ENCODE peak calls at places on chromosomes 7 and 10, in seven cellular contexts. P is GM23248; H is gastrocnemius medialis; G is CD4-positive, CD25-positive, alpha-beta regulatory T cell; E is CD8-positive, alpha-beta memory T cell; R is tibial nerve; V is heart right ventricle. S is an unnamed sample.

GRCh38 chr7:80640841-80641240 is 2.4 kb downstream of the CD36 start:
- DNase-seq in R (no peak), H (no peak), P (peak; percentile 82), V (no peak), E (no peak), G (no peak), S (peak; percentile 15)

GRCh38 chr7:96973986-96974385 is 31.4 kb upstream of the DLX6 start:
- DNase-seq in R (no peak), G (no peak), P (peak; percentile 54), V (no peak), H (no peak), E (no peak), S (peak; percentile 72)

GRCh38 chr10:4686644-4686996 is 139.4 kb upstream of the AKR1E2 start:
- DNase-seq in R (no peak), P (peak; percentile 92), H (no peak), E (no peak), V (no peak), G (no peak), S (no peak)

GRCh38 chr10:91579351-91579985 is 53.4 kb downstream of the PPP1R3C start:
- DNase-seq in G (no peak), V (no peak), H (no peak), P (peak; percentile 87), E (no peak), R (no peak), S (peak; percentile 59)

GRCh38 chr10:30704016-30704600 is 74.6 kb upstream of the LYZL2 start:
- DNase-seq in P (no peak), E (no peak), G (no peak), H (no peak), R (no peak), V (no peak), S (no peak)

GRCh38 chr10:79059859-79060379 is 8.8 kb upstream of the ZMIZ1 start:
- DNase-seq in R (no peak), G (no peak), P (no peak), E (no peak), H (no peak), V (no peak), S (no peak)

GRCh38 chr10:51501396-51501795 is 198.0 kb downstream of the CSTF2T start:
- DNase-seq in V (no peak), E (no peak), P (peak; percentile 63), R (no peak), H (no peak), G (no peak), S (peak; percentile 66)

GRCh38 chr10:7085147-7085912 is 325.5 kb downstream of the SFMBT2 start:
- DNase-seq in E (no peak), R (no peak), P (peak; percentile 4), V (no peak), H (no peak), G (no peak), S (no peak)

GRCh38 chr10:114223066-114223465 is 16.0 kb upstream of the VWA2 start:
- DNase-seq in V (peak; percentile 43), E (no peak), H (peak; percentile 10), G (no peak), R (no peak), P (no peak), S (no peak)

GRCh38 chr7:121741896-121742295 is 131.1 kb upstream of the PTPRZ1 start:
- DNase-seq in G (no peak), E (no peak), V (no peak), R (no peak), H (no peak), P (no peak), S (no peak)

GRCh38 chr7:143988986-143989745 is 11.0 kb upstream of the OR6B1 start:
- DNase-seq in R (no peak), P (peak; percentile 61), E (no peak), G (no peak), V (no peak), H (no peak), S (peak; percentile 29)

GRCh38 chr7:11231190-11231589 is 257.5 kb downstream of the PHF14 start:
- DNase-seq in H (no peak), G (no peak), E (no peak), V (no peak), R (no peak), P (no peak), S (no peak)

GRCh38 chr10:118251791-118252190 is 90.3 kb downstream of the FAM204A start:
- DNase-seq in R (no peak), E (no peak), P (peak; percentile 80), G (no peak), H (no peak), V (no peak), S (peak; percentile 56)

GRCh38 chr10:26242752-26243151 is 26.2 kb downstream of the GAD2 start:
- DNase-seq in E (no peak), V (no peak), P (no peak), G (no peak), H (no peak), R (no peak), S (no peak)

GRCh38 chr7:40199076-40199802 is 64.4 kb downstream of the SUGCT start:
- DNase-seq in R (no peak), G (no peak), H (no peak), E (no peak), V (no peak), P (peak; percentile 70), S (no peak)

GRCh38 chr10:132506711-132507466 is 30.7 kb upstream of the INPP5A start:
- DNase-seq in H (peak; percentile 82), V (no peak), P (peak; percentile 82), E (no peak), G (no peak), R (peak; percentile 77), S (peak; percentile 30)

GRCh38 chr10:1216576-1217236 is 160.5 kb downstream of the WDR37 start:
- DNase-seq in R (no peak), E (no peak), G (no peak), V (no peak), H (no peak), P (no peak), S (no peak)

GRCh38 chr10:3195706-3196105 is 23.1 kb upstream of the PITRM1 start:
- DNase-seq in P (no peak), E (no peak), G (no peak), V (no peak), H (no peak), R (no peak), S (no peak)

GRCh38 chr10:3196482-3196881 is 23.9 kb upstream of the PITRM1 start:
- DNase-seq in H (no peak), V (no peak), E (no peak), G (no peak), P (no peak), R (no peak), S (no peak)

GRCh38 chr10:3197354-3198003 is 24.9 kb upstream of the PITRM1 start:
- DNase-seq in E (peak; percentile 49), V (peak; percentile 83), H (peak; percentile 66), R (peak; percentile 71), P (peak; percentile 93), G (peak; percentile 25), S (peak; percentile 74)

GRCh38 chr10:3195286-3195685 is 22.7 kb upstream of the PITRM1 start:
- DNase-seq in E (no peak), H (no peak), V (no peak), P (no peak), R (no peak), G (no peak), S (no peak)

DNA sequence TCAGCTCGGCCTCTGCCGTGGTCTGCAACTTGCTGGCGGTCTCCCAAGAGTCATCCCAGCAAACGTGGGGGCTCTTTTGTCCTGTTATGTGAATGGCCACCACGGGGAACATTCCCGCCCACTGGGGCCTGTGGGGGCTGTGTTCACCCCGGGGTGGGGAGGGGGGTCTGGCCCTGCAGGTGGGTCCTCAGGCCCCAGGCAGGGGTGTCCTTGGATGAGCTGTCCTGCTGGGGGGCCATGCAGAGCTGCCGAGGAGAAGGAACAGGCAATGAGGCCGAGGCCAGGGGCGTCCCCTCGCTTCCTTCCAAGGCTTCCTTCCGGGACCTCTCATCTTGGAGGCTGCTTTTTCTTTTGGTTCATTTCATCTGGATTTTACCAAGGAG is 24.4 kb upstream of the PITRM1 start:
- DNase-seq in E (no peak), G (no peak), H (no peak), V (no peak), P (no peak), R (no peak), S (no peak)
- H3K27me3 ChIP-seq in E (peaks cover 16% of the 10 kb centered on the region), G (peaks cover 14% of the 10 kb centered on the region), H (no peaks in the 10 kb centered on the region), V (no peaks in the 10 kb centered on the region), P (peaks cover 9% of the 10 kb centered on the region), R (no peaks in the 10 kb centered on the region), S (no peaks in the 10 kb centered on the region)

GRCh38 chr7:41994746-41995110 is 242.3 kb downstream of the GLI3 start:
- DNase-seq in H (no peak), G (no peak), E (no peak), R (no peak), P (peak; percentile 57), V (no peak), S (no peak)

GRCh38 chr7:41995632-41996271 is 241.3 kb downstream of the GLI3 start:
- DNase-seq in G (no peak), H (no peak), P (no peak), V (no peak), R (no peak), E (no peak), S (no peak)

GRCh38 chr7:41998041-41998440 is 239.0 kb downstream of the GLI3 start:
- DNase-seq in G (no peak), V (no peak), R (no peak), E (no peak), P (no peak), H (no peak), S (no peak)

GRCh38 chr7:41997151-41997550 is 239.9 kb downstream of the GLI3 start:
- DNase-seq in E (no peak), G (no peak), H (no peak), P (peak; percentile 40), V (no peak), R (no peak), S (no peak)

DNA sequence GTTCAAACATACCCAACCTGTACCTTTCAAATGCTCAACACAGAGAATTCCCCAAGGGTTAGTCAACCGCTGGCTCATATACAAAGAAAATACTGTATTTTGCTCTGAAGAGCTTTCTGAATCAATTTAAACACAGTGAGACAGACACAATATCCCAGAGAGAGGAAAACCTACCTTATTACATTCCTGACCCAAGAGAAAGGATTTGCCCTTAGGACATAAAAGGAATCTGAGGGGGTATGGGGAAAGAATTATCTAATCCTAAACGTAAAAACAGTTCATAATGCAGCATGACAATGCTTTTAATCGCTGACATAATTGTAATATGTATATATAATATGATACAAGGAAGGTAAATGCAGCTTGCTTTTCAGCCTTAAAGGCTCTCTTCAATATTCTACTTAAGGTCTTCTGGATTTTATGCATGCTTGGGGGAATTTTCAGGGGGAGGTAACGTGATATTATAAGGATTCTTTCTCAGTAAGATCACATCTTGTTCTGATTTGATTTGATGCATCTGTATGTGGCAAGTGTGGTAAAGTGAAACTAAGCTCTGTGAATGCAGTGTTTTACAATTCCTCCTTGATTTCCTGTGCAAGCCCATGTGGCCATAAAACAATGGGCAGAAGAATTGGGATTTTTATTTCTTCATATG is 240.5 kb downstream of the GLI3 start:
- DNase-seq in E (no peak), V (no peak), H (no peak), G (no peak), P (peak; percentile 60), R (no peak), S (no peak)
- H3K4me3 ChIP-seq in E (no peak overlapping the region), V (no peak overlapping the region), H (no peak overlapping the region), G (no peak overlapping the region), P (peak overlapping the region; percentile 23), R (no peak overlapping the region), S (no peak overlapping the region)

GRCh38 chr10:22415072-22415471 is 69.8 kb downstream of the SPAG6 start:
- DNase-seq in V (no peak), P (no peak), G (no peak), R (no peak), E (no peak), H (no peak), S (no peak)
- H3K27me3 ChIP-seq in V (no peaks in the 10 kb centered on the region), P (no peaks in the 10 kb centered on the region), G (peaks cover 3% of the 10 kb centered on the region), R (no peaks in the 10 kb centered on the region), E (no peaks in the 10 kb centered on the region), H (no peaks in the 10 kb centered on the region), S (no peaks in the 10 kb centered on the region)

GRCh38 chr7:157008-157310 is 35.4 kb upstream of the FAM20C start:
- DNase-seq in H (no peak), E (no peak), G (no peak), P (no peak), R (no peak), V (no peak), S (no peak)
- H3K4me3 ChIP-seq in H (no peak overlapping the region), E (no peak overlapping the region), G (no peak overlapping the region), P (no peak overlapping the region), R (no peak overlapping the region), V (no peak overlapping the region), S (no peak overlapping the region)

S was measured in MG63.